ENCODE peak calls at places on chromosomes 4 and X, in seven cellular contexts. H, K, W, Q, I, B and D are unnamed samples.
A peak's percentile ranks its signal among the peaks of the same experiment; 100 is the strongest.

GRCh38 chrX:40172169-40172979 is 74.6 kb upstream of the BCOR start:
- DNase-seq in H (peak; percentile 73), W (peak; percentile 79), Q (peak; percentile 70), I (peak; percentile 72), K (no peak), B (no peak), D (no peak)

GRCh38 chr4:168743576-168743975 is 246.7 kb downstream of the PALLD start:
- DNase-seq in K (no peak), Q (no peak), I (no peak), H (no peak), W (no peak), B (no peak), D (no peak)

GRCh38 chrX:76253432-76253831 is 80.6 kb downstream of the PBDC1 start:
- DNase-seq in I (no peak), H (peak; percentile 64), K (peak; percentile 33), B (no peak), Q (no peak), W (peak; percentile 39), D (peak; percentile 31)

GRCh38 chrX:54921427-54922021 is 900 bp downstream of the TRO start:
- DNase-seq in K (peak; percentile 41), H (peak; percentile 65), I (peak; percentile 40), W (peak; percentile 86), B (peak; percentile 64), Q (peak; percentile 62), D (peak; percentile 51)

GRCh38 chr4:102759835-102760644 is 728 bp downstream of the MANBA start:
- DNase-seq in K (no peak), B (no peak), W (peak; percentile 57), H (peak; percentile 82), Q (no peak), I (no peak), D (no peak)

GRCh38 chrX:117397846-117398245 is 718.8 kb downstream of the KLHL13 start:
- DNase-seq in W (no peak), B (no peak), K (no peak), Q (no peak), H (no peak), I (no peak), D (no peak)

GRCh38 chr4:111040904-111041303 is 418.0 kb upstream of the PITX2 start:
- DNase-seq in Q (no peak), W (no peak), K (no peak), I (no peak), B (no peak), H (no peak), D (no peak)

GRCh38 chr4:120062663-120063195 is 3.9 kb downstream of the MAD2L1 start:
- DNase-seq in H (no peak), Q (no peak), I (no peak), K (no peak), W (no peak), B (no peak), D (no peak)

GRCh38 chr4:14878681-14879080 is 123.6 kb upstream of the CPEB2 start:
- DNase-seq in B (no peak), I (no peak), H (no peak), W (no peak), K (no peak), Q (no peak), D (no peak)

GRCh38 chr4:164931551-164932324 is 45.7 kb downstream of the TRIM61 start:
- DNase-seq in H (no peak), K (no peak), I (no peak), Q (no peak), W (no peak), B (no peak), D (no peak)

GRCh38 chr4:165588534-165589310 is 209.9 kb downstream of the CPE start:
- DNase-seq in H (no peak), B (no peak), I (no peak), Q (no peak), K (no peak), W (no peak), D (no peak)

GRCh38 chrX:48496660-48497059 is 12.1 kb upstream of the PORCN start:
- DNase-seq in H (no peak), K (no peak), B (no peak), W (no peak), Q (no peak), I (no peak), D (no peak)

GRCh38 chr4:183636923-183637322 is 22.1 kb downstream of the RWDD4 start:
- DNase-seq in Q (no peak), W (no peak), B (no peak), I (no peak), K (no peak), H (no peak), D (no peak)

GRCh38 chr4:147428583-147428982 is 52.3 kb upstream of the EDNRA start:
- DNase-seq in Q (no peak), I (no peak), K (no peak), H (no peak), B (no peak), W (no peak), D (no peak)

GRCh38 chr4:6987566-6987920 is 55.6 kb upstream of the TADA2B start:
- DNase-seq in W (peak; percentile 49), K (no peak), Q (no peak), H (no peak), I (no peak), B (no peak), D (no peak)

GRCh38 chrX:122219735-122220134 is 964.3 kb upstream of the GRIA3 start:
- DNase-seq in Q (no peak), W (no peak), B (no peak), I (no peak), K (no peak), H (no peak), D (no peak)

GRCh38 chr4:10096976-10097330 is 19.6 kb downstream of the WDR1 start:
- DNase-seq in I (no peak), K (no peak), H (no peak), Q (no peak), W (no peak), B (no peak), D (no peak)

GRCh38 chr4:141028024-141028529 is 105.2 kb downstream of the RNF150 start:
- DNase-seq in I (no peak), W (no peak), Q (no peak), K (no peak), H (no peak), B (no peak), D (no peak)

GRCh38 chr4:68348577-68348976 is 1.3 kb downstream of the YTHDC1 start:
- DNase-seq in K (no peak), H (no peak), I (no peak), W (no peak), B (no peak), Q (no peak), D (no peak)

GRCh38 chrX:153624196-153625091 is 22.6 kb upstream of the DUSP9 start:
- DNase-seq in W (no peak), B (peak; percentile 31), Q (no peak), K (no peak), H (no peak), I (no peak), D (no peak)

GRCh38 chrX:623268-623598 is 7.4 kb upstream of the SHOX start:
- DNase-seq in I (no peak), K (no peak), H (no peak), W (no peak), Q (no peak), B (no peak), D (no peak)
- H3K27me3 ChIP-seq in I (peaks cover 88% of the 10 kb centered on the region), K (peaks cover 5% of the 10 kb centered on the region), H (no peaks in the 10 kb centered on the region), W (peaks cover 81% of the 10 kb centered on the region), Q (no peaks in the 10 kb centered on the region), B (peaks cover 18% of the 10 kb centered on the region), D (peaks cover 30% of the 10 kb centered on the region)

DNA sequence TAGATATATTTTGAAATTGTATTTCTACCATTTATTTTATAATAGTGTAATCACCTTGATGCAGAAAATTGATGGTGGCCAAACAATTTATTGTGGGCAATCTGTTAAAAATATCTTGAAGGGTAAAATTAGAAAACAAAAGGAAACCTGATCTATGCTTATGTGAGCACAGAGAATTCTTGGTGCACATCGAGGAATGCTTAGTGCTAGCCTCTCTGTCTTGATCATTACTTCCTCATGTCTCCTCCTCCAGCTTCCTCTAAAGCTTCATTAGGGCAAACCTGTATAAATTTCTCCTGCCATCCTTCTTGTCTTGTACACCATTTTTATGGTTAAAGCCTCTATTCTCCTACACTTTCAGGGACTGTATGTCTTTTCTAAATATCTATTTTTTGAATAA is 725.8 kb downstream of the RAPGEF2 start:
- DNase-seq in K (no peak), H (no peak), B (no peak), I (no peak), Q (no peak), W (no peak), D (no peak)
- H3K9me3 ChIP-seq in K (no peaks in the 10 kb centered on the region), H (no peaks in the 10 kb centered on the region), B (no peaks in the 10 kb centered on the region), I (no peaks in the 10 kb centered on the region), Q (no peaks in the 10 kb centered on the region), W (no peaks in the 10 kb centered on the region), D (no peaks in the 10 kb centered on the region)

GRCh38 chr4:3399277-3400194 is 42.2 kb upstream of the HGFAC start:
- DNase-seq in B (no peak), K (no peak), Q (no peak), W (no peak), H (no peak), I (peak; percentile 21), D (no peak)
- TF ChIP-seq CTCF in B (no peak), K (no peak), Q (peak; percentile 26), W (no peak), H (no peak), I (no peak), D (no peak)

GRCh38 chr4:84481077-84481878 is 17.8 kb downstream of the NKX6-1 start:
- DNase-seq in Q (no peak), H (no peak), I (no peak), K (no peak), W (no peak), B (no peak), D (no peak)

GRCh38 chr4:84483738-84484137 is 15.4 kb downstream of the NKX6-1 start:
- DNase-seq in B (no peak), Q (no peak), K (no peak), H (no peak), W (no peak), I (no peak), D (no peak)

GRCh38 chr4:84484274-84484673 is 14.8 kb downstream of the NKX6-1 start:
- DNase-seq in Q (no peak), B (no peak), W (no peak), K (no peak), H (no peak), I (no peak), D (no peak)

GRCh38 chr4:84481879-84482245 is 17.2 kb downstream of the NKX6-1 start:
- DNase-seq in B (no peak), K (no peak), Q (no peak), I (no peak), H (no peak), W (no peak), D (no peak)

DNA sequence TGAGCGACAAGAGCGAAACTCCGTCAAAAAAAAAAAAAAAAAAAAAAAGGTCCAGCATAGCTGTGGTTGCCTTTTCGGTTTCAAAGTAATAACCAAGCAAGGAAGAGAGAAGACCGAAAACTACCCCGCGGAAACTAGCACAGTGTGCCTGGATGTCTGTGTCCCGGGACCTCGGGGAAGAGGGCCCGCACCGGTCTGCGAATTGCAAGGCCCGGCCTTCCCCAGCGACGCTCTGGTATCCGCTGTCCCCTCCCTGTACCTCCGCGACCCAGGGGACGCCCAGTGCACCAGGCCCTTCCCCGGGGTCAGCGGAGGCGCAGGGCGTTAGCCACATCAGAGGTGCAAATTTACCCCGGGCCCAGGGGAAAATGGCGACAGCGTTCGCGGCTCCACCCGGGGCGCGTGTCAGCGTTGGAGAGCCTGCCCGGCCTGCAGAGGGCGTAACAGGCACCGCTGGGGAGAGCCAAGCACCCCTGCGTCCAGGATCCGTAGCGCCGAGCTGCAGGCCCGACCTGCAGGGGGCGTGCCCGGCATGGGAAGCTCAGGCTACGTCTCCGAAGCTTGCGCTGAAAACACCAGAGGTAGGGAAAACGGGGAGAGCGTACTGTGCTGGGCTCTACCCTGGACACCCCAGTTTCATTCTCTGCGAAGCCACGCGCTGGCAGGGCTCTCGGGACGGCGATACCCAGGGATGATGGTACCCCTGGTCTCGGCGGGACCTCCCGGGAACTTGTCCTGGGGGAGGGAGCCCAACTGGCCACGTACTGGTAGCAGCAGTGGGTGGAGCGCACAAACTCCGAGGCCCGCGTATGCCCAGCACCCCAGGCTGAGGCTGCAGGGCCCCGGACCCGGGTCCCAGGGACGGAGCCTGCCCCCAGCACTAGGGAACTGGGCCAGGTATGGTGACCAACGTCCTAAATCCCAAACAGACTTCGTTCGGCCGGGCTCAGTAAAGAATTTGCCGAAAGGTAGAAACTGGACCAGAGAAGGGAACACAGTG is 16.2 kb downstream of the NKX6-1 start:
- DNase-seq in K (no peak), W (no peak), H (no peak), Q (peak; percentile 31), I (no peak), B (no peak), D (no peak)
- H3K27me3 ChIP-seq in K (peaks cover 39% of the 10 kb centered on the region), W (peaks cover 100% of the 10 kb centered on the region), H (peaks cover 37% of the 10 kb centered on the region), Q (peaks cover 10% of the 10 kb centered on the region), I (peaks cover 100% of the 10 kb centered on the region), B (peaks cover 83% of the 10 kb centered on the region), D (peaks cover 92% of the 10 kb centered on the region)